ENCODE peak calls at places on chromosomes 1 and 21, in seven cellular contexts. One of them, this sample, is unnamed.

GRCh38 chr1:16093611-16094010 is 20.2 kb upstream of the FAM131C start:
- ATAC-seq in natural killer cell: no peak
- ATAC-seq in right lobe of liver: no peak
- ATAC-seq in CD8-positive, alpha-beta T cell: no peak
- ATAC-seq in A549: no peak
- ATAC-seq in body of pancreas: peak
- ATAC-seq in RWPE2: no peak
- ATAC-seq in this sample: no peak

GRCh38 chr1:61142726-61143500 is 60.6 kb downstream of the NFIA start:
- ATAC-seq in natural killer cell: no peak
- ATAC-seq in right lobe of liver: peak
- ATAC-seq in CD8-positive, alpha-beta T cell: no peak
- ATAC-seq in A549: no peak
- ATAC-seq in body of pancreas: peak
- ATAC-seq in RWPE2: peak
- ATAC-seq in this sample: no peak

GRCh38 chr1:53295295-53295694 is 32.6 kb downstream of the LRP8 start:
- ATAC-seq in natural killer cell: no peak
- ATAC-seq in right lobe of liver: no peak
- ATAC-seq in CD8-positive, alpha-beta T cell: no peak
- ATAC-seq in A549: no peak
- ATAC-seq in body of pancreas: no peak
- ATAC-seq in RWPE2: no peak
- ATAC-seq in this sample: no peak

GRCh38 chr1:56545711-56546110 is 33.7 kb downstream of the PLPP3 start:
- ATAC-seq in natural killer cell: no peak
- ATAC-seq in right lobe of liver: peak
- ATAC-seq in CD8-positive, alpha-beta T cell: no peak
- ATAC-seq in A549: no peak
- ATAC-seq in body of pancreas: peak
- ATAC-seq in RWPE2: no peak
- ATAC-seq in this sample: no peak

GRCh38 chr1:10941891-10942541 is 70.4 kb upstream of the TARDBP start:
- ATAC-seq in natural killer cell: peak
- ATAC-seq in right lobe of liver: peak
- ATAC-seq in CD8-positive, alpha-beta T cell: peak
- ATAC-seq in A549: peak
- ATAC-seq in body of pancreas: peak
- ATAC-seq in RWPE2: peak
- ATAC-seq in this sample: no peak

GRCh38 chr1:97820470-97821188 is 100.2 kb downstream of the DPYD start:
- ATAC-seq in natural killer cell: no peak
- ATAC-seq in right lobe of liver: peak
- ATAC-seq in CD8-positive, alpha-beta T cell: no peak
- ATAC-seq in A549: peak
- ATAC-seq in body of pancreas: no peak
- ATAC-seq in RWPE2: peak
- ATAC-seq in this sample: no peak

GRCh38 chr1:206679738-206680211 is 4.9 kb upstream of the MAPKAPK2 start:
- ATAC-seq in natural killer cell: no peak
- ATAC-seq in right lobe of liver: peak
- ATAC-seq in CD8-positive, alpha-beta T cell: no peak
- ATAC-seq in A549: no peak
- ATAC-seq in body of pancreas: no peak
- ATAC-seq in RWPE2: no peak
- ATAC-seq in this sample: no peak

GRCh38 chr1:222334026-222334680 is 213.8 kb downstream of the HHIPL2 start:
- ATAC-seq in natural killer cell: no peak
- ATAC-seq in right lobe of liver: no peak
- ATAC-seq in CD8-positive, alpha-beta T cell: no peak
- ATAC-seq in A549: no peak
- ATAC-seq in body of pancreas: no peak
- ATAC-seq in RWPE2: no peak
- ATAC-seq in this sample: no peak

GRCh38 chr1:12472798-12473551 is 145.0 kb downstream of the DHRS3 start:
- ATAC-seq in natural killer cell: peak
- ATAC-seq in right lobe of liver: no peak
- ATAC-seq in CD8-positive, alpha-beta T cell: peak
- ATAC-seq in A549: no peak
- ATAC-seq in body of pancreas: no peak
- ATAC-seq in RWPE2: no peak
- ATAC-seq in this sample: no peak

GRCh38 chr1:40413527-40414252 is 36.6 kb upstream of the ZFP69B start:
- ATAC-seq in natural killer cell: peak
- ATAC-seq in right lobe of liver: peak
- ATAC-seq in CD8-positive, alpha-beta T cell: peak
- ATAC-seq in A549: no peak
- ATAC-seq in body of pancreas: no peak
- ATAC-seq in RWPE2: no peak
- ATAC-seq in this sample: no peak

GRCh38 chr1:71037829-71038620 is 9.6 kb downstream of the PTGER3 start:
- ATAC-seq in natural killer cell: no peak
- ATAC-seq in right lobe of liver: no peak
- ATAC-seq in CD8-positive, alpha-beta T cell: no peak
- ATAC-seq in A549: no peak
- ATAC-seq in body of pancreas: no peak
- ATAC-seq in RWPE2: no peak
- ATAC-seq in this sample: no peak

GRCh38 chr1:8903410-8903809 is 24.9 kb upstream of the ENO1 start:
- ATAC-seq in natural killer cell: no peak
- ATAC-seq in right lobe of liver: peak
- ATAC-seq in CD8-positive, alpha-beta T cell: no peak
- ATAC-seq in A549: peak
- ATAC-seq in body of pancreas: no peak
- ATAC-seq in RWPE2: peak
- ATAC-seq in this sample: no peak

GRCh38 chr1:41483960-41484844 is at the start of gene EDN2:
- ATAC-seq in natural killer cell: no peak
- ATAC-seq in right lobe of liver: peak
- ATAC-seq in CD8-positive, alpha-beta T cell: no peak
- ATAC-seq in A549: peak
- ATAC-seq in body of pancreas: peak
- ATAC-seq in RWPE2: peak
- ATAC-seq in this sample: peak

GRCh38 chr1:186094170-186094569 is 280.9 kb downstream of the TPR start:
- ATAC-seq in natural killer cell: no peak
- ATAC-seq in right lobe of liver: no peak
- ATAC-seq in CD8-positive, alpha-beta T cell: no peak
- ATAC-seq in A549: no peak
- ATAC-seq in body of pancreas: no peak
- ATAC-seq in RWPE2: peak
- ATAC-seq in this sample: no peak

GRCh38 chr1:116008651-116009380 is 32.5 kb downstream of the SLC22A15 start:
- ATAC-seq in natural killer cell: no peak
- ATAC-seq in right lobe of liver: no peak
- ATAC-seq in CD8-positive, alpha-beta T cell: no peak
- ATAC-seq in A549: no peak
- ATAC-seq in body of pancreas: no peak
- ATAC-seq in RWPE2: no peak
- ATAC-seq in this sample: no peak

GRCh38 chr1:54794401-54795099 is 6.6 kb downstream of the TTC22 start:
- ATAC-seq in natural killer cell: no peak
- ATAC-seq in right lobe of liver: peak
- ATAC-seq in CD8-positive, alpha-beta T cell: no peak
- ATAC-seq in A549: peak
- ATAC-seq in body of pancreas: peak
- ATAC-seq in RWPE2: peak
- ATAC-seq in this sample: no peak

GRCh38 chr1:98794196-98794886 is 132.8 kb downstream of the SNX7 start:
- ATAC-seq in natural killer cell: peak
- ATAC-seq in right lobe of liver: peak
- ATAC-seq in CD8-positive, alpha-beta T cell: peak
- ATAC-seq in A549: peak
- ATAC-seq in body of pancreas: peak
- ATAC-seq in RWPE2: peak
- ATAC-seq in this sample: no peak

GRCh38 chr1:145891587-145892485 is 6.2 kb upstream of the ANKRD35 start:
- ATAC-seq in natural killer cell: peak
- ATAC-seq in right lobe of liver: peak
- ATAC-seq in CD8-positive, alpha-beta T cell: peak
- ATAC-seq in A549: peak
- ATAC-seq in body of pancreas: peak
- ATAC-seq in RWPE2: peak
- ATAC-seq in this sample: peak

GRCh38 chr1:240888039-240888786 is 276.3 kb upstream of the GREM2 start:
- ATAC-seq in natural killer cell: no peak
- ATAC-seq in right lobe of liver: peak
- ATAC-seq in CD8-positive, alpha-beta T cell: no peak
- ATAC-seq in A549: no peak
- ATAC-seq in body of pancreas: peak
- ATAC-seq in RWPE2: no peak
- ATAC-seq in this sample: no peak
- TF ChIP-seq CTCF in natural killer cell: no peak
- TF ChIP-seq CTCF in right lobe of liver: peak
- TF ChIP-seq CTCF in CD8-positive, alpha-beta T cell: no peak
- TF ChIP-seq CTCF in A549: peak
- TF ChIP-seq CTCF in body of pancreas: peak
- TF ChIP-seq CTCF in RWPE2: peak
- TF ChIP-seq CTCF in this sample: peak

DNA sequence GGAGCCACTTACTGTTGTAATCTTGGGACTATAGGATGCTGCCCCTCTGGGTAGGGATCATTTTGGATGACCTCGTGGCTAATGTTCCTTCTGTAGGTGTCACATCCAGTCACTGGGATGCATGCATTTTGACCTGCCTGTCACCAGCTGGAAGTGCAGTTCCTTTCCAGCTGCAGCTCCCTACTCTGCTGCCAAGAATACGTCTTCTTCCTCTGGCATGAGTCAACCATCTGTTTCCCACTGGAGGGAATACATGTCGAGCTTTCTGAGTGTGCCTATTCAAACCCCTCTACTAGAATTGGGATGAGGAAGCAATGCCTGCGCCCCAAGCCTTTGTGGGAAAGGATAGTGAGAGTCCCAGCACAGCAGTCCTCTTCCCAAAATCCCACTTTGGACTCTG is 415.5 kb upstream of the ADAMTS5 start:
- ATAC-seq in natural killer cell: no peak
- ATAC-seq in right lobe of liver: peak
- ATAC-seq in CD8-positive, alpha-beta T cell: no peak
- ATAC-seq in A549: no peak
- ATAC-seq in body of pancreas: no peak
- ATAC-seq in RWPE2: no peak
- ATAC-seq in this sample: peak
- TF ChIP-seq CTCF in natural killer cell: no peak
- TF ChIP-seq CTCF in right lobe of liver: no peak
- TF ChIP-seq CTCF in CD8-positive, alpha-beta T cell: no peak
- TF ChIP-seq CTCF in A549: no peak
- TF ChIP-seq CTCF in body of pancreas: no peak
- TF ChIP-seq CTCF in RWPE2: no peak
- TF ChIP-seq CTCF in this sample: no peak

GRCh38 chr1:228416217-228416971 is at the start of gene TRIM17:
- ATAC-seq in natural killer cell: peak
- ATAC-seq in right lobe of liver: peak
- ATAC-seq in CD8-positive, alpha-beta T cell: peak
- ATAC-seq in A549: no peak
- ATAC-seq in body of pancreas: peak
- ATAC-seq in RWPE2: peak
- ATAC-seq in this sample: peak
- TF ChIP-seq CTCF in natural killer cell: no peak
- TF ChIP-seq CTCF in right lobe of liver: no peak
- TF ChIP-seq CTCF in CD8-positive, alpha-beta T cell: no peak
- TF ChIP-seq CTCF in A549: no peak
- TF ChIP-seq CTCF in body of pancreas: peak
- TF ChIP-seq CTCF in RWPE2: no peak
- TF ChIP-seq CTCF in this sample: no peak

DNA sequence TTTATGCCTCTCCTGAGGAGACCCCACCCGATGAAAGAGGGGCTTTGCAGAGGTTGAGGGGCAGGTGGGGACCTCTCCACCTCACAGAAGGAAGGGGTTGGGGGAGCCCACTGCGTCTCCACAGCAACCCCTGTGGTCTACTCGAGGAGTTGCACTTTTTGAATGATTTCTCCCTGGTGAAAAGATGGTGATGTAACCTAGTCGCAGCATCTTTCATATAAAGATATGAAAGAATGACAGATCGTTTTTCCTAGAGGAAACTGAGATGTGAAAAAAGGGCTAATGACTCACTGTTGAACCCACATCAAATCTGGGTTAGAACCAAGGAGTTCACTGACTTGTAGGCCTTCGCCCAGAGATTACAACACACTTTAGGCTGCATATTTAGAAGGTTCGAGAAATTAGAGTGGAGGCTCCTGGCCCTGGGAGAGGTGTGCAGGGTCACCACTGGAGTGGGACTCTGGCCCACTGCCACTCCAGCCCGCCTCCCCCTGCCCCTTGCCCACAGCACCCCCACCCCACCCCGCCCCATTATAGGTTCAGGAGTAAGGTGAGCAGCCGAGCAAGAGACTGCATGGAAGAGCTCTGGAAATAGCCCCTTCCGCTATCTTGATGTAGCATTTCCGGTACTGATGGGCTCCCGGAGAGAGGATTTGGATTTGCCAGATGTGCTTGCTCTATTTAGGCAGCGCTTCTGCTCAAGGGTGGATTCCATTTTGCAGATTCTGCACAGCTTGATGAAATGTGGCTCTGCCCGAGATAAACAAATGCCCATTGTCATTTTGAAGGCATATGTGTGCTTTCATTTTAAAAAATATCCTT is 6.7 kb downstream of the TGFB2 start:
- ATAC-seq in natural killer cell: peak
- ATAC-seq in right lobe of liver: peak
- ATAC-seq in CD8-positive, alpha-beta T cell: peak
- ATAC-seq in A549: peak
- ATAC-seq in body of pancreas: peak
- ATAC-seq in RWPE2: no peak
- ATAC-seq in this sample: peak
- TF ChIP-seq CTCF in natural killer cell: no peak
- TF ChIP-seq CTCF in right lobe of liver: peak
- TF ChIP-seq CTCF in CD8-positive, alpha-beta T cell: peak
- TF ChIP-seq CTCF in A549: peak
- TF ChIP-seq CTCF in body of pancreas: no peak
- TF ChIP-seq CTCF in RWPE2: peak
- TF ChIP-seq CTCF in this sample: peak

DNA sequence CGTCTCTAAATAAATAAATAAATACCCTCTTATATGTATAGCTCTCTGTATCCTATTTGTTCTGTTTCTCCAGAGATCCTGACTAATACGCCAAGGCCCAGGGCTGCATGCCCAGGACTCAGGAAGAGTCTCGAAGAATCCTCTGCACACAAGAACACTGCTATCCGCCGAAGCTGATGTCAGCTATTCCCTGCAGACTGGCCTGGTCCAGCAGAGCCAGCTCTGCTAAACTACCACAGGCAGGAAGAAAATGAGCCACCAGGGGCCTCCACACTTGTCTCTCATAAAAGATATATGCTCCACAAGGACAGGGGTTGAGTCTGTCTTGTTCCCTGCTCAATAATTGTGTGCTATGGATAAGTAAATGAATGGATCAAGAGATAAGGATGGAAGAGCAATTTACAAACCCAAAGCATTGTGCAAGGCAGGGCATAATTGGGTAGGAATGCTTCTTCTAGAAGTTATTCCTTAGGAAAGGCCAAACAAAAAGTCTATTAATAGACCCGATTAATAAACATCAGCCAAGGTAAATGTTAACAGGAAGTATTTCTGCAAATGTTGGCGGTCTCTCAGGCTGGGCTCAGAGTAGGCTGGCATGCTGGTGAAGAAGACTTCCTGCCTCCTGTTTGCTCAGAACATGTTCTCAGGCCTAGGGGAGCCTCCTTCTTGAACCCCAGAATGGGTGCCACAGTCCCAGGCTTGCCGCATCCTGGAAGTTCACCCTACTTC is 26.3 kb upstream of the MAN1C1 start:
- ATAC-seq in natural killer cell: no peak
- ATAC-seq in right lobe of liver: peak
- ATAC-seq in CD8-positive, alpha-beta T cell: no peak
- ATAC-seq in A549: no peak
- ATAC-seq in body of pancreas: peak
- ATAC-seq in RWPE2: peak
- ATAC-seq in this sample: peak
- TF ChIP-seq CTCF in natural killer cell: no peak
- TF ChIP-seq CTCF in right lobe of liver: peak
- TF ChIP-seq CTCF in CD8-positive, alpha-beta T cell: no peak
- TF ChIP-seq CTCF in A549: no peak
- TF ChIP-seq CTCF in body of pancreas: peak
- TF ChIP-seq CTCF in RWPE2: no peak
- TF ChIP-seq CTCF in this sample: peak

This sample was measured in gastroesophageal sphincter.